ENCODE peak calls at places on chromosomes 12 and 14, in five cellular contexts. H is cardiac fibroblast, G is GM10248, F is AG10803, W is stomach. X is an unnamed sample.

GRCh38 chr12:208813-209212 is 5.1 kb downstream of the SLC6A12 start:
- DNase-seq in W (no peak), F (no peak), H (no peak), G (no peak), X (no peak)

GRCh38 chr14:76701981-76702380 is 59.3 kb upstream of the VASH1 start:
- DNase-seq in G (no peak), H (peak; percentile 23), W (no peak), F (no peak), X (no peak)

GRCh38 chr14:59146941-59147470 is 41.5 kb upstream of the DAAM1 start:
- DNase-seq in H (no peak), F (no peak), G (no peak), W (no peak), X (no peak)

GRCh38 chr12:119992129-119992705 is 3.2 kb downstream of the BICDL1 start:
- DNase-seq in W (no peak), F (no peak), G (no peak), H (no peak), X (no peak)

GRCh38 chr14:102699416-102700110 is 77.7 kb upstream of the TRAF3 start:
- DNase-seq in G (no peak), F (no peak), H (peak; percentile 17), W (no peak), X (no peak)

GRCh38 chr14:20667957-20668356 is 16.4 kb upstream of the RNASE4 start:
- DNase-seq in H (no peak), W (no peak), G (peak; percentile 72), F (no peak), X (no peak)

GRCh38 chr14:61355892-61356325 is 34.5 kb downstream of the PRKCH start:
- DNase-seq in H (peak; percentile 88), G (no peak), W (no peak), F (peak; percentile 17), X (no peak)

GRCh38 chr14:58659846-58660245 is 22.1 kb downstream of the DACT1 start:
- DNase-seq in F (no peak), W (no peak), H (no peak), G (no peak), X (no peak)

GRCh38 chr12:71840226-71840847 is 778 bp downstream of the TBC1D15 start:
- DNase-seq in G (no peak), F (peak; percentile 76), W (no peak), H (peak; percentile 71), X (no peak)

GRCh38 chr12:57983150-57983857 is 41.9 kb downstream of the ATP23 start:
- DNase-seq in F (peak; percentile 63), W (no peak), G (no peak), H (peak; percentile 77), X (peak; percentile 53)

GRCh38 chr12:6833189-6833890 is 5.1 kb downstream of the P3H3 start:
- DNase-seq in F (no peak), H (no peak), W (no peak), G (no peak), X (no peak)

GRCh38 chr12:55043542-55043941 is 23.8 kb downstream of the NEUROD4 start:
- DNase-seq in H (no peak), G (no peak), F (no peak), W (no peak), X (no peak)

GRCh38 chr12:69008510-69008909 is 75.5 kb upstream of the CPM start:
- DNase-seq in H (no peak), F (no peak), G (no peak), W (no peak), X (no peak)

GRCh38 chr14:103259801-103260628 is 74.0 kb upstream of the EIF5 start:
- DNase-seq in G (no peak), F (no peak), H (no peak), W (peak; percentile 32), X (peak; percentile 1)

GRCh38 chr12:6059860-6060565 is 64.5 kb downstream of the VWF start:
- DNase-seq in F (no peak), W (no peak), H (no peak), G (no peak), X (no peak)

GRCh38 chr14:50521912-50522341 is 10.4 kb downstream of the MAP4K5 start:
- DNase-seq in W (no peak), G (peak; percentile 45), H (no peak), F (no peak), X (no peak)

GRCh38 chr12:26287666-26288408 is 92.5 kb downstream of the SSPN start:
- DNase-seq in G (no peak), W (peak; percentile 40), H (peak; percentile 63), F (peak; percentile 76), X (no peak)

GRCh38 chr12:50297027-50297426 is 13.7 kb upstream of the LIMA1 start:
- DNase-seq in H (no peak), W (no peak), F (no peak), G (no peak), X (no peak)

GRCh38 chr12:27824126-27824842 is 44.2 kb upstream of the MANSC4 start:
- DNase-seq in W (no peak), F (no peak), G (peak; percentile 45), H (no peak), X (no peak)

GRCh38 chr12:4187916-4188315 is 85.6 kb upstream of the CCND2 start:
- DNase-seq in W (no peak), H (no peak), F (no peak), G (no peak), X (no peak)

GRCh38 chr14:103581954-103582703 is 19.4 kb downstream of the COA8 start:
- DNase-seq in F (no peak), W (no peak), H (no peak), G (no peak), X (no peak)

GRCh38 chr14:68789002-68789797 is 3.7 kb downstream of the ZFP36L1 start:
- DNase-seq in G (peak; percentile 75), W (peak; percentile 88), F (peak; percentile 79), H (peak; percentile 83), X (peak; percentile 75)

GRCh38 chr12:69687390-69687789 is 11.7 kb downstream of the BEST3 start:
- DNase-seq in F (peak; percentile 42), W (no peak), G (no peak), H (peak; percentile 19), X (no peak)

GRCh38 chr12:131203666-131204415 is 250.1 kb downstream of the ADGRD1 start:
- DNase-seq in H (no peak), W (no peak), F (no peak), G (peak; percentile 7), X (no peak)

GRCh38 chr12:118307069-118307954 is 65.4 kb downstream of the TAOK3 start:
- DNase-seq in G (peak; percentile 30), W (no peak), F (peak; percentile 95), H (peak; percentile 86), X (no peak)

GRCh38 chr14:39050389-39050788 is 52.6 kb downstream of the SEC23A start:
- DNase-seq in H (peak; percentile 47), G (peak; percentile 17), F (peak; percentile 73), W (no peak), X (no peak)

GRCh38 chr12:85519163-85519562 is 239.1 kb downstream of the ALX1 start:
- DNase-seq in F (no peak), W (no peak), H (no peak), G (no peak), X (no peak)

GRCh38 chr12:85516667-85517325 is 236.8 kb downstream of the ALX1 start:
- DNase-seq in F (no peak), H (no peak), G (no peak), W (no peak), X (no peak)

DNA sequence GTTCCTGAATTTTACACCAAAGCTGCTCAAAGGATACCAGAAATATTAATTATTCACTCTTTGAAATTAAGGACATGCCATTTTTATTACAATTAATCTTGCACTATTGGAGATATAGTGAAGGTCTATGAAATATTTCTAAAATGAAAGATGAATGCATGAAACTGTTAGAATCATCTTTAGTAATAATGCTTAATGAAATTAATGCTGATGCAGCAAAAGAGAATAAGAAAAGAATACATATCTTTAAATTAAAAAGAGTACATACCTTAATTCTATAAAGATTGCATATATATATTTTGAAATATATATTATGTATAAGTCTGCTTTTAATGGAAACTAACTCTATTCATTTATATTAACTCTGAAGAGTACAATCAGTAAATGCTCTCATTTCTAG is 236.0 kb downstream of the ALX1 start:
- DNase-seq in W (no peak), H (no peak), G (no peak), F (no peak), X (no peak)
- TF ChIP-seq CTCF in W (no peak), H (no peak), G (no peak), F (no peak), X (no peak)

DNA sequence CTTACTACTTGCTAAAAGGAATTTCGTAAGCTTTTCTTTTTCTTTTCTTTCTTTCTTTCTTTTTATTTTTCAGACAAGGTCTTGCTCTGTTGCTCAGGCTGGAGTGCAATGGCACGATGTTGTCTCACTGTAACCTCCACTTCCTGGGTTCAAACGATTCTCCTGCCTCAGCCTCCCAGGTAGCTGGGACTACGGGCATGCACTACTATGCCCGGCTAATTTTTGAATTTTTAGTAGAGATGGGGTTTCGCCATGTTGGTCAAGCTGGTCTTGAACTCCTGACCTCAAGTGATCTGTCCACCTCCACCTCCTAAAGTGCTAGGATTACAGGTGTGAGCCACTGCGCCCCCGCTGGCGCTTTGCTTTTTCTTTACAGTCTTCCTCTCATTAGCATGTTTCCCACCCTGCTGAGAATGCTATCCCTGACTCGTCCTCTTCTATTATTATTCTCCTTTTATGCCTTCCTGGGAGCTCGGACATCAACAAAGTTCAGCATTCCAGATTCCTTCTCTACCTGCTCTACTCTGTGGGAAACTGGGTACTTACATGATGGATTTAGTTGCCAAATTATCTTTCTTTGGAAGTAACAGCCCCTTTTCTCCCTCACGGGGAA is 3.1 kb downstream of the MTHFD1 start:
- DNase-seq in G (no peak), F (no peak), H (no peak), W (no peak), X (no peak)
- TF ChIP-seq CTCF in G (no peak), F (no peak), H (no peak), W (no peak), X (no peak)

GRCh38 chr14:52472728-52473127 is 79.6 kb downstream of the TXNDC16 start:
- DNase-seq in G (no peak), H (no peak), F (no peak), W (no peak), X (no peak)

GRCh38 chr14:52467515-52468266 is 84.6 kb downstream of the TXNDC16 start:
- DNase-seq in F (no peak), W (no peak), G (no peak), H (no peak), X (no peak)

DNA sequence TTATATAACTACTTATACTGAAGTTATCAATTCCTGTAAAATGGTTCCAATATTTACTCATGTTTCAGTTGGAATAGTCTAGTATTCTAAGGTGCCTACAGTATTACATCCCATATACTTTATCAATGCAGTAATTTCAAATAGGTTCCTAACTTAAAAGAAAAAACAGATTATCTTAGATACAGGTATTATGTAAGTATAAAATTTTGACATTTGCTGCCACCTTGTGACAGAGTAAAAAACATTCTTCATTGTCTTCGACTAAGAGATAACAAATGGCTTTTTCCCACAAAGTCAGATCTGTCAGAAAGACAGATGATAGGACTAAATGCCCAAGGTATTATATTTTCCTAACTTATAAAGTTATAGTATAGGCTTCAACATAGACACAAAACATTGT is 78.7 kb downstream of the TXNDC16 start:
- DNase-seq in H (peak; percentile 65), F (peak; percentile 57), W (no peak), G (peak; percentile 37), X (no peak)
- TF ChIP-seq CTCF in H (peak; percentile 23), F (peak; percentile 45), W (peak; percentile 33), G (peak; percentile 13), X (no peak)

DNA sequence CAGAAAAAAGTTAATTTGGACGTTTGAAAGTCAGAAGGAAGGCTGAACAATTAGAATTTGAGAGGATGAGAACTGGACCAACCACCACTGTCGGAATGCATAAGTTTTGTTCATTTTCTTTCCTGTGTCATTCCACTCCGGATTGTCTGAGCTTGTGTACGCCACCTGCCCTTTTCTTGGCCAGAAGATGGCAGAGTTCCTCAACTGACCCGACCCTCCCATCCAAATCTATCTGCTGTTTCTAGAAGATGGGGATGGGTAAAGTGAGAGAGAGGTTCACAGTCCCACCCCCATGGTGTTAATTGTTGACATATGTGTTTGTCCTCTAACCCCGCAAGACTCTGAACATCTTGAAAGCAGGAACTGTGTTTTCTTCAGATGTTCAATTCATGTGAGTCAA is 388.0 kb downstream of the VRK1 start:
- DNase-seq in G (no peak), W (no peak), F (peak; percentile 7), H (no peak), X (no peak)
- TF ChIP-seq CTCF in G (peak; percentile 39), W (no peak), F (peak; percentile 39), H (no peak), X (no peak)